ENCODE peak calls at places on chromosome 7, in six cellular contexts. K is heart right ventricle, D is PC-3, Q is gastrocnemius medialis, O is GM20000, B is GM12865. V is an unnamed sample.

GRCh38 chr7:105920766-105921165 is 42.3 kb upstream of the CDHR3 start:
- DNase-seq in D (no peak), B (no peak), K (no peak), O (no peak), Q (no peak), V (no peak)

GRCh38 chr7:77537595-77538185 is 595 bp downstream of the PTPN12 start:
- DNase-seq in B (peak), O (peak), Q (peak), D (peak), K (peak), V (peak)

GRCh38 chr7:13879994-13880686 is 109.3 kb downstream of the ETV1 start:
- DNase-seq in B (no peak), D (peak), K (no peak), O (no peak), Q (no peak), V (no peak)

GRCh38 chr7:75624134-75624832 is 114.5 kb downstream of the HIP1 start:
- DNase-seq in O (no peak), Q (peak), K (peak), B (no peak), D (no peak), V (no peak)

GRCh38 chr7:115094163-115094562 is 172.3 kb downstream of the MDFIC start:
- DNase-seq in O (no peak), Q (no peak), K (no peak), D (peak), B (no peak), V (no peak)

GRCh38 chr7:34727464-34727995 is 69.5 kb downstream of the NPSR1 start:
- DNase-seq in Q (no peak), D (peak), K (no peak), O (no peak), B (no peak), V (no peak)

GRCh38 chr7:159227433-159227832 is 82.8 kb upstream of the VIPR2 start:
- DNase-seq in O (no peak), Q (no peak), D (no peak), K (no peak), B (no peak), V (no peak)

GRCh38 chr7:1900847-1901246 is 230.8 kb downstream of the ELFN1 start:
- DNase-seq in K (peak), D (no peak), O (no peak), B (no peak), Q (no peak), V (no peak)

GRCh38 chr7:142739927-142740492 is 9.3 kb upstream of the PRSS1 start:
- DNase-seq in D (peak), O (no peak), K (no peak), Q (no peak), B (peak), V (peak)

GRCh38 chr7:99551329-99551728 is 585 bp downstream of the FAM200A start:
- DNase-seq in B (no peak), O (no peak), Q (no peak), D (no peak), K (no peak), V (no peak)

GRCh38 chr7:91263359-91264082 is 712 bp upstream of the FZD1 start:
- DNase-seq in O (no peak), B (peak), D (peak), Q (no peak), K (peak), V (peak)

GRCh38 chr7:150351587-150352194 is 10.3 kb upstream of the RARRES2 start:
- DNase-seq in D (no peak), K (no peak), O (no peak), Q (no peak), B (no peak), V (no peak)

GRCh38 chr7:47721670-47722069 is 139.8 kb upstream of the TNS3 start:
- DNase-seq in Q (no peak), K (no peak), O (no peak), B (no peak), D (no peak), V (no peak)

GRCh38 chr7:18420758-18421157 is 74.8 kb upstream of the HDAC9 start:
- DNase-seq in K (no peak), D (no peak), Q (no peak), B (no peak), O (no peak), V (no peak)

DNA sequence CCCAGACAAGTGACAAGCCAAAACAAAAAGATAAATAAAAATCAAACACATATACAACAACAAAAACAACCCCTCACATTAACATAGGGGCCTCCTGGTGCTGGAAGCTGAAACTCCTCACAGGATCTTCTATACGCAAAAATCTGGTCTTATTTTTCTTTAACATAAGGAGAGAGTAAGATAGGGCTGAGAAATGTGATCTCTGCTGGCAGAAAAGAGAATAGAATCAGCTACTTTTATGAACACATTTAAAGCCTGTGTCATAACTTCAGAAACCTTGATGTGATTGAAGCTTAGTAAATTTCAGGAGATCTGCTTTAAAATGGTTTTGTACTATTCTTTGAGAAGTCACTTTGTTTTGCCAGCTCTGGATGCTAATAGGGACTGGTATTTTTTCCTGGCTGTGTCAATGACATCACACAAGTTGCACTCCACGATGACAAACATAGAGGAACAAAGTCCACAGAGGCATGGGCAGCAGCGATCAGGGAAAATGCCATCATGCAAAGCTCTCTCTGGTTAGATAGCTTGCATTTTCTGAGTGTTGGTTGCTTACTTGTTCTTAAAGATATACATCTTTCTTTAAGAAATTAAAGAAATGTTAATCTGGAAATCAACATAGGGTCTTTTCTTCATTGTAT is 176.6 kb upstream of the SP4 start:
- DNase-seq in B (no peak), O (no peak), Q (no peak), K (no peak), D (peak), V (no peak)
- TF ChIP-seq CTCF in B (no peak), O (no peak), Q (no peak), K (no peak), D (peak), V (no peak)

GRCh38 chr7:865921-866320 is 10.4 kb upstream of the GET4 start:
- DNase-seq in O (no peak), K (no peak), B (no peak), Q (no peak), D (no peak), V (no peak)

GRCh38 chr7:869348-869747 is 7.0 kb upstream of the GET4 start:
- DNase-seq in K (no peak), D (no peak), O (no peak), Q (no peak), B (no peak), V (no peak)

GRCh38 chr7:868189-868486 is 8.2 kb upstream of the GET4 start:
- DNase-seq in O (no peak), Q (no peak), B (no peak), D (no peak), K (no peak), V (no peak)

GRCh38 chr7:867001-867405 is 9.4 kb upstream of the GET4 start:
- DNase-seq in D (no peak), Q (peak), B (no peak), O (no peak), K (peak), V (no peak)

GRCh38 chr7:867406-868188 is 8.8 kb upstream of the GET4 start:
- DNase-seq in D (no peak), K (peak), Q (peak), B (no peak), O (no peak), V (no peak)
- TF ChIP-seq CTCF in D (no peak), K (peak), Q (no peak), B (no peak), O (no peak), V (no peak)

GRCh38 chr7:155979566-155979965 is 167.3 kb upstream of the SHH start:
- DNase-seq in B (no peak), O (no peak), K (no peak), Q (no peak), D (no peak), V (no peak)
- TF ChIP-seq CTCF in B (no peak), O (no peak), K (no peak), Q (no peak), D (no peak), V (no peak)

GRCh38 chr7:125316451-125316850 is 386.8 kb upstream of the POT1 start:
- DNase-seq in Q (no peak), K (no peak), O (peak), B (peak), D (peak), V (no peak)
- TF ChIP-seq CTCF in Q (no peak), K (no peak), O (no peak), B (no peak), D (peak), V (peak)

DNA sequence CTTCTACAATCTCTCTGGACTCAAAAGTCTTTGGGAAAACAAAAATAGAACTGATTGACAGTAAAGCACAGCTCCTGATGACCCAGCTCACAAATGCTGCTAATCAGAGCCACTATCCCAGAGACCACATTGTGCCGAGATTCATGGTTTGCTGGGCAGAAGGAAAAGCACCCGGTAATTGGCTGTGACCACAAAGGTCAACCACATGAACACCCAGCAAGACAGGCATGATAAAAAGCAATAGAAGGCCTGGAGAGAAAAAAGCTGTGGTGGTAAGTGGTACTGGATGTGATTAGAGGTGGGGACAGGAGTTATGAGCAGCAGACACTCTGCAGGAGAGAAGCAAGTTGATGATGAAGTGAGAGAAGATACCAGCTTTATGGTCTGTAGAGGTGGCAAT is 44.0 kb upstream of the ZNRF2 start:
- DNase-seq in Q (no peak), O (no peak), B (peak), D (no peak), K (no peak), V (peak)
- TF ChIP-seq CTCF in Q (no peak), O (no peak), B (no peak), D (no peak), K (no peak), V (no peak)

GRCh38 chr7:17269345-17270221 is 28.9 kb upstream of the AHR start:
- DNase-seq in D (no peak), K (no peak), B (no peak), Q (no peak), O (no peak), V (no peak)
- TF ChIP-seq CTCF in D (no peak), K (no peak), B (no peak), Q (no peak), O (no peak), V (no peak)

GRCh38 chr7:151871904-151872303 is 5.0 kb downstream of the PRKAG2 start:
- DNase-seq in Q (no peak), K (no peak), B (no peak), O (no peak), D (peak), V (no peak)
- TF ChIP-seq CTCF in Q (no peak), K (no peak), B (no peak), O (no peak), D (peak), V (no peak)

DNA sequence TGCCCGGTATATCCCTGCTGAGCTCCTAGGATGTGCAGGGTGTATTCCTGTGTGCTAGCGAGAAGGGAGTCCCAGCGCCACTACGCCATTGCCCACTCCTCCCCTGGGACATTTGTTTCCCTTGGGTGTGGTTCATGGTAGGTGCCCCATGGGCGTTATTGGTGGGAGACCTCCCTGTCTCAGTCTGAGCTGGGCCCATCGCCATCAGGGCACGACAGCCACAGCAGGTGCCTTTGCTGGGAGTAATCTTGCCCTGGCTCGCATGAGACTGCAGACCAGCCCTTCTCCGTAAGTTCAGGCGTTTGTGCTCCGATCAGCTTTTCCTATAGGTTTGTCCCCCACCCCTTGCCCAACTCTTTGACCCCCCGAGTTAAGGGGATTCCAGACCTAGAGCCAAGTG is 137.3 kb upstream of the SH2B2 start:
- DNase-seq in K (no peak), O (no peak), Q (no peak), D (no peak), B (no peak), V (no peak)
- TF ChIP-seq CTCF in K (no peak), O (no peak), Q (no peak), D (no peak), B (no peak), V (no peak)

GRCh38 chr7:30906520-30907240 is 5.0 kb upstream of the AQP1 start:
- DNase-seq in Q (no peak), O (no peak), D (peak), K (peak), B (no peak), V (no peak)

GRCh38 chr7:30910369-30911073 is 1.1 kb upstream of the AQP1 start:
- DNase-seq in O (no peak), D (no peak), K (peak), Q (no peak), B (no peak), V (no peak)

GRCh38 chr7:30909431-30909830 is 2.2 kb upstream of the AQP1 start:
- DNase-seq in O (no peak), D (no peak), Q (no peak), K (peak), B (no peak), V (no peak)

GRCh38 chr7:30907527-30908267 is 4.0 kb upstream of the AQP1 start:
- DNase-seq in Q (no peak), O (no peak), K (peak), B (no peak), D (no peak), V (no peak)

DNA sequence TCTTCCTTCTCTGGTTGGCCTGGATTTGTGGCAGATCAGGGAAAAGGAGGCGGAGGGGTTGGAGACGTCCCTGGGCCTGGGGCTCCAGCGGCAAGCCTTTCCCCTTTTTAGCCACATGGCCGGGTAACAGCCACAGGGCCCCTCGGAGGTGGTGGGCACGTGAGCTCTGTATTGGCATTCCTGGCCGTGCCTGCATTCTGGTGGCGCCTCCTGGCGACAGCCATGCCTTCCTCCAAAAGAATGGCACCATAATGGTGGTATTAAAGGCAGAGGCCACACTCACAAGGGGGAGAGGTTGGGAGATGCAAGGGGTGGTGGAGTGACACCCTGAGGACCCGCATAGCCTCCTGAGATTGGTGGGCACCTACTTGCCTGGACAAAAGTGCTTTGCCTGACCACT is 3.0 kb upstream of the AQP1 start:
- DNase-seq in B (peak), Q (no peak), D (no peak), O (no peak), K (peak), V (no peak)
- TF ChIP-seq CTCF in B (peak), Q (no peak), D (peak), O (no peak), K (no peak), V (peak)

V was measured in GM06990.